ENCODE peak calls at places on chromosomes 3 and 15, in six cellular contexts. One of them, this sample, is unnamed.
A peak's percentile ranks its signal among the peaks of the same experiment; 100 is the strongest.

GRCh38 chr3:102089904-102090492 is 240.7 kb downstream of the NFKBIZ start:
- DNase-seq in psoas muscle: no peak
- DNase-seq in neuronal stem cell: no peak
- DNase-seq in CD8-positive, alpha-beta memory T cell: no peak
- DNase-seq in endodermal cell: no peak
- DNase-seq in SK-N-SH: no peak
- DNase-seq in this sample: no peak

GRCh38 chr3:174023445-174023844 is 625.9 kb downstream of the NLGN1 start:
- DNase-seq in endodermal cell: no peak
- DNase-seq in neuronal stem cell: no peak
- DNase-seq in CD8-positive, alpha-beta memory T cell: no peak
- DNase-seq in SK-N-SH: no peak
- DNase-seq in psoas muscle: no peak
- DNase-seq in this sample: no peak

GRCh38 chr3:183148056-183148455 is 14.5 kb downstream of the LAMP3 start:
- DNase-seq in endodermal cell: no peak
- DNase-seq in neuronal stem cell: no peak
- DNase-seq in psoas muscle: no peak
- DNase-seq in CD8-positive, alpha-beta memory T cell: no peak
- DNase-seq in SK-N-SH: no peak
- DNase-seq in this sample: no peak

GRCh38 chr3:14624498-14624897 is 27.1 kb upstream of the CCDC174 start:
- DNase-seq in psoas muscle: no peak
- DNase-seq in endodermal cell: no peak
- DNase-seq in CD8-positive, alpha-beta memory T cell: no peak
- DNase-seq in neuronal stem cell: no peak
- DNase-seq in SK-N-SH: no peak
- DNase-seq in this sample: no peak

GRCh38 chr3:42690766-42691680 is 5.7 kb downstream of the KLHL40 start:
- DNase-seq in CD8-positive, alpha-beta memory T cell: no peak
- DNase-seq in SK-N-SH: no peak
- DNase-seq in endodermal cell: no peak
- DNase-seq in psoas muscle: no peak
- DNase-seq in neuronal stem cell: no peak
- DNase-seq in this sample: peak; percentile 28

GRCh38 chr3:169583269-169583668 is 80.2 kb downstream of the MECOM start:
- DNase-seq in CD8-positive, alpha-beta memory T cell: no peak
- DNase-seq in endodermal cell: no peak
- DNase-seq in SK-N-SH: no peak
- DNase-seq in psoas muscle: no peak
- DNase-seq in neuronal stem cell: no peak
- DNase-seq in this sample: no peak

GRCh38 chr3:131277836-131278497 is 103.6 kb upstream of the NUDT16 start:
- DNase-seq in endodermal cell: no peak
- DNase-seq in SK-N-SH: no peak
- DNase-seq in psoas muscle: no peak
- DNase-seq in neuronal stem cell: no peak
- DNase-seq in CD8-positive, alpha-beta memory T cell: no peak
- DNase-seq in this sample: no peak

GRCh38 chr3:145776782-145777408 is 384.1 kb downstream of the PLOD2 start:
- DNase-seq in endodermal cell: peak; percentile 84
- DNase-seq in CD8-positive, alpha-beta memory T cell: no peak
- DNase-seq in neuronal stem cell: peak; percentile 39
- DNase-seq in psoas muscle: no peak
- DNase-seq in SK-N-SH: peak; percentile 10
- DNase-seq in this sample: no peak

GRCh38 chr3:184168363-184169120 is 6.1 kb upstream of the AP2M1 start:
- DNase-seq in CD8-positive, alpha-beta memory T cell: no peak
- DNase-seq in SK-N-SH: no peak
- DNase-seq in psoas muscle: no peak
- DNase-seq in neuronal stem cell: no peak
- DNase-seq in endodermal cell: peak; percentile 29
- DNase-seq in this sample: no peak

GRCh38 chr15:69034352-69034751 is 19.9 kb downstream of the NOX5 start:
- DNase-seq in neuronal stem cell: no peak
- DNase-seq in endodermal cell: no peak
- DNase-seq in CD8-positive, alpha-beta memory T cell: no peak
- DNase-seq in psoas muscle: no peak
- DNase-seq in SK-N-SH: no peak
- DNase-seq in this sample: no peak

GRCh38 chr3:156691920-156692319 is 17.5 kb downstream of the TIPARP start:
- DNase-seq in SK-N-SH: no peak
- DNase-seq in psoas muscle: no peak
- DNase-seq in CD8-positive, alpha-beta memory T cell: no peak
- DNase-seq in neuronal stem cell: no peak
- DNase-seq in endodermal cell: no peak
- DNase-seq in this sample: no peak

GRCh38 chr15:28075482-28076029 is 23.6 kb downstream of the OCA2 start:
- DNase-seq in endodermal cell: no peak
- DNase-seq in neuronal stem cell: no peak
- DNase-seq in CD8-positive, alpha-beta memory T cell: no peak
- DNase-seq in SK-N-SH: no peak
- DNase-seq in psoas muscle: no peak
- DNase-seq in this sample: no peak

GRCh38 chr15:74314897-74315438 is 52.5 kb downstream of the CYP11A1 start:
- DNase-seq in psoas muscle: no peak
- DNase-seq in CD8-positive, alpha-beta memory T cell: peak; percentile 56
- DNase-seq in endodermal cell: no peak
- DNase-seq in SK-N-SH: no peak
- DNase-seq in neuronal stem cell: no peak
- DNase-seq in this sample: no peak

GRCh38 chr15:71149645-71150557 is 34.6 kb downstream of the THSD4 start:
- DNase-seq in SK-N-SH: no peak
- DNase-seq in psoas muscle: no peak
- DNase-seq in neuronal stem cell: no peak
- DNase-seq in CD8-positive, alpha-beta memory T cell: no peak
- DNase-seq in endodermal cell: no peak
- DNase-seq in this sample: no peak

GRCh38 chr15:75360391-75360790 is 8.0 kb downstream of the MAN2C1 start:
- DNase-seq in psoas muscle: no peak
- DNase-seq in neuronal stem cell: no peak
- DNase-seq in SK-N-SH: no peak
- DNase-seq in endodermal cell: no peak
- DNase-seq in CD8-positive, alpha-beta memory T cell: no peak
- DNase-seq in this sample: no peak

GRCh38 chr3:59321881-59322540 is 272.2 kb upstream of the CFAP20DC start:
- DNase-seq in endodermal cell: no peak
- DNase-seq in SK-N-SH: no peak
- DNase-seq in psoas muscle: no peak
- DNase-seq in neuronal stem cell: no peak
- DNase-seq in CD8-positive, alpha-beta memory T cell: no peak
- DNase-seq in this sample: no peak

GRCh38 chr15:37995461-37996347 is 61.3 kb downstream of the TMCO5A start:
- DNase-seq in endodermal cell: no peak
- DNase-seq in neuronal stem cell: peak; percentile 52
- DNase-seq in psoas muscle: peak; percentile 23
- DNase-seq in SK-N-SH: peak; percentile 41
- DNase-seq in CD8-positive, alpha-beta memory T cell: no peak
- DNase-seq in this sample: no peak

GRCh38 chr3:9250236-9250635 is 790 bp upstream of the SRGAP3 start:
- DNase-seq in SK-N-SH: peak; percentile 38
- DNase-seq in neuronal stem cell: no peak
- DNase-seq in endodermal cell: peak; percentile 54
- DNase-seq in CD8-positive, alpha-beta memory T cell: no peak
- DNase-seq in psoas muscle: no peak
- DNase-seq in this sample: no peak

GRCh38 chr3:16151109-16151508 is 23.4 kb upstream of the GALNT15 start:
- DNase-seq in neuronal stem cell: no peak
- DNase-seq in endodermal cell: no peak
- DNase-seq in psoas muscle: peak; percentile 86
- DNase-seq in SK-N-SH: no peak
- DNase-seq in CD8-positive, alpha-beta memory T cell: no peak
- DNase-seq in this sample: peak; percentile 93

GRCh38 chr3:126494204-126494603 is 18.5 kb upstream of the ZXDC start:
- DNase-seq in neuronal stem cell: no peak
- DNase-seq in SK-N-SH: no peak
- DNase-seq in CD8-positive, alpha-beta memory T cell: no peak
- DNase-seq in psoas muscle: peak; percentile 37
- DNase-seq in endodermal cell: no peak
- DNase-seq in this sample: no peak

GRCh38 chr3:197364410-197365071 is 66.1 kb upstream of the DLG1 start:
- DNase-seq in neuronal stem cell: no peak
- DNase-seq in endodermal cell: no peak
- DNase-seq in CD8-positive, alpha-beta memory T cell: no peak
- DNase-seq in psoas muscle: no peak
- DNase-seq in SK-N-SH: peak; percentile 5
- DNase-seq in this sample: no peak

GRCh38 chr15:33113666-33114483 is 80.6 kb downstream of the FMN1 start:
- DNase-seq in neuronal stem cell: no peak
- DNase-seq in psoas muscle: no peak
- DNase-seq in endodermal cell: no peak
- DNase-seq in CD8-positive, alpha-beta memory T cell: no peak
- DNase-seq in SK-N-SH: no peak
- DNase-seq in this sample: no peak

GRCh38 chr15:70701891-70702568 is 61.3 kb downstream of the UACA start:
- DNase-seq in CD8-positive, alpha-beta memory T cell: no peak
- DNase-seq in neuronal stem cell: no peak
- DNase-seq in SK-N-SH: no peak
- DNase-seq in endodermal cell: no peak
- DNase-seq in psoas muscle: no peak
- DNase-seq in this sample: no peak

GRCh38 chr3:56914646-56915045 is 112.9 kb upstream of the ARHGEF3 start:
- DNase-seq in SK-N-SH: no peak
- DNase-seq in psoas muscle: no peak
- DNase-seq in endodermal cell: no peak
- DNase-seq in neuronal stem cell: no peak
- DNase-seq in CD8-positive, alpha-beta memory T cell: no peak
- DNase-seq in this sample: no peak
- H3K4me1 ChIP-seq in SK-N-SH: no peaks in the 10 kb centered on the region
- H3K4me1 ChIP-seq in psoas muscle: peaks cover 6% of the 10 kb centered on the region
- H3K4me1 ChIP-seq in endodermal cell: no peaks in the 10 kb centered on the region
- H3K4me1 ChIP-seq in neuronal stem cell: peaks cover 21% of the 10 kb centered on the region
- H3K4me1 ChIP-seq in CD8-positive, alpha-beta memory T cell: peaks cover 66% of the 10 kb centered on the region
- H3K4me1 ChIP-seq in this sample: no peaks in the 10 kb centered on the region

DNA sequence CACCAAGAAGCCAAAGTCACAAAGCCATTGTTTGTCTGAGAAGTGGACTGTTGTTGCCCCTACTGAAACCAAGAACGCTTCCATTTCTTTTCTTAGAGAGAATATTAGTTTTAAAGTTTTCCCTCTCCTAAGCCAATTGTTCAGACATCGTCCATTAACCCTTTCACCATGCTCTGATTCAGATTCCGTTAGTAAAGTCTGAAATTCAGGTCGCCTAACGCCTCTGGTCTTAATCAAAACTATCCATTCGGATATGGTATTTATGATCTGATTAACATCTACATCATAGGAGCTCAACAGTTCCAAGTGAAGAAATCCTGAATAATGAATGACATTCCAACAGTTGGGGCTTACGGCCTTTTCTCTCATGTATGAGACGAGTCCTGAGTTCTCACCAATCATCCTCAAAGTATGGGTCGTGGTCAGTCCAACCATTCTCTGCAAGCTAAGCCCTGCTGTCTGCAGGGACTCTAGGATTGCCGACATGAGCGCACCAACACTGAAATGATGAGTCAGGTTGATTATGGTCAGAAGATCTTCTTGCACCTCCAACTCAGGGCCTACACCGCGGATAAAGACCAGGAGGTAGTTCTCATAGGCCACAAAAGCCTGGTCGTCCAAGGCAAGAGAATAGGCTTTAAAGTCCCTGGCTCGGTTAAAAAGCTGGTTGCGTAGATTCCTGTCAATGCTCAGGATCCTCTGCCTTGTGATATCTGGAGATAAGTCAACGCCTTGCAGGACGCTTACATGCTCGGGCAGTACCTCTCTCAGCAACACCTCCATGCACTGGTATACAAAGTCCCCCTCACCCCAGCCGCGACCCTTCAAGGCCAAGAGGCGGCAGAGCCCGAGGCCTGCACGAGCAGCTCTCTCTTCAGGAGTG is 767 bp downstream of the EPM2AIP1 start:
- DNase-seq in SK-N-SH: no peak
- DNase-seq in neuronal stem cell: no peak
- DNase-seq in CD8-positive, alpha-beta memory T cell: no peak
- DNase-seq in endodermal cell: no peak
- DNase-seq in psoas muscle: no peak
- DNase-seq in this sample: no peak
- H3K4me1 ChIP-seq in SK-N-SH: peaks cover 28% of the 10 kb centered on the region
- H3K4me1 ChIP-seq in neuronal stem cell: peaks cover 2% of the 10 kb centered on the region
- H3K4me1 ChIP-seq in CD8-positive, alpha-beta memory T cell: peaks cover 58% of the 10 kb centered on the region
- H3K4me1 ChIP-seq in endodermal cell: peaks cover 8% of the 10 kb centered on the region
- H3K4me1 ChIP-seq in psoas muscle: peaks cover 64% of the 10 kb centered on the region
- H3K4me1 ChIP-seq in this sample: no peaks in the 10 kb centered on the region

DNA sequence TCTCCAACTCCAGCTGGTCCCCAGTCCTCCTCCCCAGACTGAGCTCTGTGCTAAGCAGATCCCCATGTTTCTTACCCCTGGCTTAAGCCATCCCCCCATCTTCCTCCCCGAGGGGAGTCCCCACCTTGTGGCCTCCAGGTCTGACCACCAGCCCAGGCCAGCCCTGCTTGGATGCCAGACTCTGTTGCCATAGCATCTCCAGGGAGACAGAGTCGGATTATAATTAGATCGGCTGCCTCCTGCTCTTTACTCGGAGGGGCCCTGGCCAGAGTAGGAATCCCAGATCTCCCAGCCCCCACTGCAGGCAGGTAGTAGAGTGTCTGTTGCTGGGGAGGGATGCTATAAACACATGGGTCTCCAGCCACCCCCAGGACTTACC is 2.4 kb downstream of the KLHDC8B start:
- DNase-seq in psoas muscle: no peak
- DNase-seq in neuronal stem cell: peak; percentile 58
- DNase-seq in SK-N-SH: peak; percentile 92
- DNase-seq in endodermal cell: no peak
- DNase-seq in CD8-positive, alpha-beta memory T cell: no peak
- DNase-seq in this sample: no peak
- H3K4me1 ChIP-seq in psoas muscle: peaks cover 27% of the 10 kb centered on the region
- H3K4me1 ChIP-seq in neuronal stem cell: peaks cover 29% of the 10 kb centered on the region
- H3K4me1 ChIP-seq in SK-N-SH: peaks cover 57% of the 10 kb centered on the region
- H3K4me1 ChIP-seq in endodermal cell: peaks cover 16% of the 10 kb centered on the region
- H3K4me1 ChIP-seq in CD8-positive, alpha-beta memory T cell: peaks cover 20% of the 10 kb centered on the region
- H3K4me1 ChIP-seq in this sample: no peaks in the 10 kb centered on the region

GRCh38 chr3:46928297-46928696 is 48.2 kb downstream of the CCDC12 start:
- DNase-seq in neuronal stem cell: no peak
- DNase-seq in psoas muscle: no peak
- DNase-seq in endodermal cell: no peak
- DNase-seq in SK-N-SH: no peak
- DNase-seq in CD8-positive, alpha-beta memory T cell: no peak
- DNase-seq in this sample: no peak

GRCh38 chr3:46927718-46928073 is 48.8 kb downstream of the CCDC12 start:
- DNase-seq in neuronal stem cell: no peak
- DNase-seq in endodermal cell: no peak
- DNase-seq in SK-N-SH: no peak
- DNase-seq in CD8-positive, alpha-beta memory T cell: no peak
- DNase-seq in psoas muscle: no peak
- DNase-seq in this sample: no peak

GRCh38 chr3:46926039-46926438 is 48.5 kb downstream of the PTH1R start:
- DNase-seq in psoas muscle: peak; percentile 75
- DNase-seq in CD8-positive, alpha-beta memory T cell: no peak
- DNase-seq in SK-N-SH: no peak
- DNase-seq in endodermal cell: no peak
- DNase-seq in neuronal stem cell: no peak
- DNase-seq in this sample: peak; percentile 68

GRCh38 chr3:46926447-46926846 is 48.9 kb downstream of the PTH1R start:
- DNase-seq in endodermal cell: no peak
- DNase-seq in psoas muscle: no peak
- DNase-seq in neuronal stem cell: no peak
- DNase-seq in CD8-positive, alpha-beta memory T cell: no peak
- DNase-seq in SK-N-SH: no peak
- DNase-seq in this sample: peak; percentile 35

GRCh38 chr3:46926871-46927717 is 49.5 kb downstream of the CCDC12 start:
- DNase-seq in psoas muscle: no peak
- DNase-seq in CD8-positive, alpha-beta memory T cell: no peak
- DNase-seq in endodermal cell: no peak
- DNase-seq in SK-N-SH: no peak
- DNase-seq in neuronal stem cell: no peak
- DNase-seq in this sample: no peak
- H3K4me1 ChIP-seq in psoas muscle: peaks cover 78% of the 10 kb centered on the region
- H3K4me1 ChIP-seq in CD8-positive, alpha-beta memory T cell: peaks cover 59% of the 10 kb centered on the region
- H3K4me1 ChIP-seq in endodermal cell: no peaks in the 10 kb centered on the region
- H3K4me1 ChIP-seq in SK-N-SH: peaks cover 18% of the 10 kb centered on the region
- H3K4me1 ChIP-seq in neuronal stem cell: peaks cover 2% of the 10 kb centered on the region
- H3K4me1 ChIP-seq in this sample: peaks cover 6% of the 10 kb centered on the region